ENCODE peak calls at places on chromosome 11, in four cellular contexts. One of them, this sample, is unnamed.
A peak's percentile ranks its signal among the peaks of the same experiment; 100 is the strongest.

GRCh38 chr11:16179668-16180067 is 176.7 kb downstream of the SOX6 start:
- DNase-seq in HT1080: no peak
- DNase-seq in AG10803: peak; percentile 66
- DNase-seq in activated CD4-positive, CD25-positive, alpha-beta regulatory T cell: no peak
- DNase-seq in this sample: no peak

GRCh38 chr11:118896472-118896913 is 12.8 kb downstream of the CXCR5 start:
- DNase-seq in activated CD4-positive, CD25-positive, alpha-beta regulatory T cell: no peak
- DNase-seq in HT1080: no peak
- DNase-seq in AG10803: no peak
- DNase-seq in this sample: no peak

GRCh38 chr11:20584093-20584774 is 15.2 kb upstream of the SLC6A5 start:
- DNase-seq in activated CD4-positive, CD25-positive, alpha-beta regulatory T cell: no peak
- DNase-seq in HT1080: peak; percentile 26
- DNase-seq in AG10803: no peak
- DNase-seq in this sample: no peak

GRCh38 chr11:27976262-27976661 is 131.7 kb downstream of the KIF18A start:
- DNase-seq in activated CD4-positive, CD25-positive, alpha-beta regulatory T cell: no peak
- DNase-seq in HT1080: no peak
- DNase-seq in AG10803: peak; percentile 59
- DNase-seq in this sample: no peak

GRCh38 chr11:104836711-104837110 is 61.5 kb downstream of the CASP12 start:
- DNase-seq in AG10803: no peak
- DNase-seq in activated CD4-positive, CD25-positive, alpha-beta regulatory T cell: no peak
- DNase-seq in HT1080: no peak
- DNase-seq in this sample: no peak

GRCh38 chr11:118699508-118700220 is 20.2 kb upstream of the TREH start:
- DNase-seq in activated CD4-positive, CD25-positive, alpha-beta regulatory T cell: peak; percentile 42
- DNase-seq in HT1080: no peak
- DNase-seq in AG10803: no peak
- DNase-seq in this sample: no peak

GRCh38 chr11:1863352-1864215 is 10.7 kb downstream of the LSP1 start:
- DNase-seq in activated CD4-positive, CD25-positive, alpha-beta regulatory T cell: no peak
- DNase-seq in HT1080: peak; percentile 89
- DNase-seq in AG10803: peak; percentile 86
- DNase-seq in this sample: peak; percentile 93

GRCh38 chr11:29306527-29306926 is 710.3 kb downstream of the KCNA4 start:
- DNase-seq in AG10803: peak; percentile 96
- DNase-seq in HT1080: peak; percentile 83
- DNase-seq in activated CD4-positive, CD25-positive, alpha-beta regulatory T cell: no peak
- DNase-seq in this sample: peak; percentile 21

GRCh38 chr11:102347526-102348331 is 715 bp downstream of the BIRC2 start:
- DNase-seq in AG10803: peak; percentile 30
- DNase-seq in activated CD4-positive, CD25-positive, alpha-beta regulatory T cell: no peak
- DNase-seq in HT1080: peak; percentile 44
- DNase-seq in this sample: no peak

GRCh38 chr11:36278531-36279245 is 10.5 kb downstream of the COMMD9 start:
- DNase-seq in activated CD4-positive, CD25-positive, alpha-beta regulatory T cell: no peak
- DNase-seq in HT1080: no peak
- DNase-seq in AG10803: no peak
- DNase-seq in this sample: no peak

GRCh38 chr11:75673977-75674582 is 5.2 kb upstream of the MAP6 start:
- DNase-seq in HT1080: peak; percentile 87
- DNase-seq in AG10803: peak; percentile 53
- DNase-seq in activated CD4-positive, CD25-positive, alpha-beta regulatory T cell: no peak
- DNase-seq in this sample: peak; percentile 55

GRCh38 chr11:34250732-34251639 is 106.8 kb downstream of the ABTB2 start:
- DNase-seq in HT1080: peak; percentile 91
- DNase-seq in activated CD4-positive, CD25-positive, alpha-beta regulatory T cell: peak; percentile 46
- DNase-seq in AG10803: peak; percentile 23
- DNase-seq in this sample: peak; percentile 54

GRCh38 chr11:113926273-113927183 is 21.9 kb downstream of the HTR3B start:
- DNase-seq in AG10803: no peak
- DNase-seq in HT1080: peak; percentile 18
- DNase-seq in activated CD4-positive, CD25-positive, alpha-beta regulatory T cell: no peak
- DNase-seq in this sample: no peak

GRCh38 chr11:16632295-16633200 is 105.9 kb upstream of the C11orf58 start:
- DNase-seq in HT1080: peak; percentile 52
- DNase-seq in AG10803: peak; percentile 1
- DNase-seq in activated CD4-positive, CD25-positive, alpha-beta regulatory T cell: no peak
- DNase-seq in this sample: peak; percentile 54

GRCh38 chr11:130912552-130912951 is 3.7 kb downstream of the SNX19 start:
- DNase-seq in HT1080: no peak
- DNase-seq in activated CD4-positive, CD25-positive, alpha-beta regulatory T cell: no peak
- DNase-seq in AG10803: no peak
- DNase-seq in this sample: no peak

GRCh38 chr11:12706531-12707499 is 32.6 kb downstream of the TEAD1 start:
- DNase-seq in AG10803: no peak
- DNase-seq in activated CD4-positive, CD25-positive, alpha-beta regulatory T cell: no peak
- DNase-seq in HT1080: no peak
- DNase-seq in this sample: no peak

GRCh38 chr11:45272701-45273100 is 13.4 kb downstream of the SYT13 start:
- DNase-seq in activated CD4-positive, CD25-positive, alpha-beta regulatory T cell: no peak
- DNase-seq in AG10803: no peak
- DNase-seq in HT1080: peak; percentile 34
- DNase-seq in this sample: no peak

This sample was measured in H4.